ENCODE peak calls at places on chromosomes 13 and 19, in eight cellular contexts. H is OCI-LY7, U is PC-3, O is GM23248, M is neural progenitor cell, Q is GM23338, E is HCT116, N is SK-N-SH. R is an unnamed sample.
A peak's percentile ranks its signal among the peaks of the same experiment; 100 is the strongest.

GRCh38 chr13:35760678-35761308 is 284.3 kb upstream of the MAB21L1 start:
- DNase-seq in H (no peak), U (no peak), O (no peak), M (no peak), Q (no peak), E (no peak), N (no peak), R (no peak)

GRCh38 chr13:93244141-93244917 is 17.7 kb downstream of the GPC6 start:
- DNase-seq in H (no peak), U (no peak), O (peak; percentile 81), M (peak; percentile 51), Q (no peak), E (no peak), N (no peak), R (peak; percentile 41)

GRCh38 chr19:39701291-39701690 is 3.0 kb upstream of the LGALS14 start:
- DNase-seq in H (peak; percentile 41), U (no peak), O (no peak), M (no peak), Q (no peak), E (no peak), N (no peak), R (peak; percentile 39)

GRCh38 chr19:2798733-2799132 is 13.4 kb downstream of the THOP1 start:
- DNase-seq in H (no peak), U (peak; percentile 14), O (peak; percentile 51), M (no peak), Q (no peak), E (no peak), N (no peak), R (no peak)

GRCh38 chr13:96898855-96899254 is 95.4 kb downstream of the OXGR1 start:
- DNase-seq in H (no peak), U (no peak), O (no peak), M (peak; percentile 28), Q (peak; percentile 64), E (no peak), N (no peak), R (no peak)

GRCh38 chr13:35891973-35892441 is 239.2 kb downstream of the DCLK1 start:
- DNase-seq in H (no peak), U (peak; percentile 87), O (peak; percentile 70), M (no peak), Q (no peak), E (no peak), N (no peak), R (no peak)

GRCh38 chr19:12872941-12873890 is 8.0 kb downstream of the DNASE2 start:
- DNase-seq in H (peak; percentile 74), U (peak; percentile 91), O (peak; percentile 57), M (peak; percentile 21), Q (peak; percentile 97), E (no peak), N (peak; percentile 83), R (peak; percentile 25)

GRCh38 chr19:52188822-52189744 is 769 bp upstream of the PPP2R1A start:
- DNase-seq in H (no peak), U (no peak), O (peak; percentile 75), M (no peak), Q (peak; percentile 66), E (no peak), N (peak; percentile 59), R (no peak)

GRCh38 chr13:113952983-113953520 is 20.8 kb downstream of the C13orf46 start:
- DNase-seq in H (no peak), U (no peak), O (no peak), M (no peak), Q (no peak), E (no peak), N (no peak), R (no peak)

GRCh38 chr13:97134364-97135095 is 87.6 kb upstream of the MBNL2 start:
- DNase-seq in H (no peak), U (peak; percentile 25), O (no peak), M (no peak), Q (no peak), E (no peak), N (no peak), R (no peak)

GRCh38 chr19:30071871-30072270 is 129.8 kb downstream of the URI1 start:
- DNase-seq in H (no peak), U (no peak), O (no peak), M (no peak), Q (no peak), E (no peak), N (no peak), R (no peak)

GRCh38 chr19:45168767-45169351 is 8.1 kb upstream of the NKPD1 start:
- DNase-seq in H (no peak), U (no peak), O (no peak), M (no peak), Q (no peak), E (no peak), N (no peak), R (no peak)

GRCh38 chr19:45164577-45165335 is 4.0 kb upstream of the NKPD1 start:
- DNase-seq in H (peak; percentile 48), U (no peak), O (peak; percentile 78), M (peak; percentile 33), Q (peak; percentile 82), E (peak; percentile 83), N (no peak), R (peak; percentile 43)

GRCh38 chr19:45169602-45170001 is 8.4 kb downstream of the TRAPPC6A start:
- DNase-seq in H (no peak), U (no peak), O (no peak), M (no peak), Q (no peak), E (no peak), N (no peak), R (no peak)

GRCh38 chr19:45163751-45164150 is 3.0 kb upstream of the NKPD1 start:
- DNase-seq in H (no peak), U (no peak), O (no peak), M (no peak), Q (no peak), E (no peak), N (no peak), R (no peak)

DNA sequence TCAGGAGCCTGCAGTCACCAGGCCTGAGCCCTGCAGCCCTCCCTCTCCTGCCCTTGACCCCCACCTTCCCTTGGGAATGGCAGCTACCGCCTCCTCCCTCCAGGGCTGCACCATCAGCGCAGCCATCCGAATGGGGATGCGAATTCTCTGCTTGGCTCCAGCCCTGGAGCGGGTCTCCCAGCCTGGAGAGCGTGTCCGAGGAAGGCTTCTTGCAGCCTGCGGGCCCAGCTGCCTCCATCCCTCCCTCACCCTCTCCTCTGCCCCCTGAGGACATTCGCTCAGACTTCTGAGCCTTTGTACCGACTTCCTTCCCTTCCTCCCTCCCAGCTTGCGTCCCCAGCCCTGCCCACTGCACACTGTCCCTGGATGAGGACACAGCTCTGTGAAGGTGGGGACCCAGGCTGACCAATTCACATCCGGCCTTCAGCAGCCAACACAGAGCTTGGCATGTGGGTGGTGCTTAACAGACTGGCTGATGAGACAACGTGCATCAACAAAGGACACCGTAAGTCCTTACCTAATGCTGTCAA is 6.0 kb upstream of the NKPD1 start:
- DNase-seq in H (no peak), U (no peak), O (no peak), M (no peak), Q (peak; percentile 51), E (no peak), N (no peak), R (no peak)
- TF ChIP-seq EZH2phosphoT487 in H (no peak), U (no peak), O (no peak), M (no peak), Q (no peak), E (no peak), N (no peak), R (no peak)

DNA sequence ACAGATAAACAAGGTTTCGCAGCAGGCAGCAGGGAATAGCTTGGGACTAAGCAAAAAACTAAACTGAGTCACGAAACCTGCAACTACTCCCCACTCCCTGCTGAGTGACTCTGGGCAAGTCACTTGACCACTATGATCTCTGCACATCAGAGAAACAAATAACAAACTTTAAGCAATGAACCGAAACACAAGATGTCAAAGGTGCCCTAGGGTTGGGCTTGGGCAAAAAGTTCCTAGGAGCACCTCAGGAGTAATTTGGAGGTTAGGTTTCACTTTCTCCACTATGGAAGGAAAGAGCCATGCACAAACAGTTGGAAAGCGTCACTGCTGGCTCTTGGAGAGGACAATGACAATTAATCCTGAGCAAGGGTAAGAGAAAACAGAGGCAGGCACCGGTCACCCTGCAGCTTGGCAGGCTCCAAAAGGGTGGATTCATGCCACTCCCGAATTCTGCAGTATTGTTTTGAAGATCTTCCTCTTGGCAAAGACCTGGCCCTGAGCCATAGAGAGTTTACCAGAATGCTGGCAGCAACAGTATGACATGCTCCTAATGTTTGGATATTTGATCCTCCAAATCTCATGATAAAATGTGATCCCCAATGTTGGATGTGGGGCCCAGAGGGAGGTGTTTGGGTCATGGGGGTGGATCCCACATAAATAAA is 60.3 kb downstream of the CRYL1 start:
- DNase-seq in H (no peak), U (peak; percentile 75), O (peak; percentile 34), M (no peak), Q (no peak), E (no peak), N (no peak), R (no peak)
- H3K4me2 ChIP-seq in H (no peak overlapping the region), U (peak overlapping the region; percentile 61), O (peak overlapping the region; percentile 24), M (no peak overlapping the region), Q (no peak overlapping the region), E (peak overlapping the region; percentile 35), N (peak overlapping the region; percentile 55), R (no peak overlapping the region)

GRCh38 chr13:39506559-39507390 is 96.2 kb downstream of the LHFPL6 start:
- DNase-seq in H (peak; percentile 51), U (peak; percentile 29), O (no peak), M (no peak), Q (peak; percentile 43), E (no peak), N (no peak), R (no peak)
- TF ChIP-seq EZH2phosphoT487 in H (no peak), U (no peak), O (no peak), M (no peak), Q (no peak), E (no peak), N (no peak), R (no peak)

GRCh38 chr19:4794971-4795370 is 3.4 kb downstream of the FEM1A start:
- DNase-seq in H (no peak), U (peak; percentile 86), O (no peak), M (no peak), Q (no peak), E (no peak), N (no peak), R (no peak)
- H3K4me2 ChIP-seq in H (peak overlapping the region; percentile 47), U (peak overlapping the region; percentile 100), O (no peak overlapping the region), M (no peak overlapping the region), Q (no peak overlapping the region), E (no peak overlapping the region), N (no peak overlapping the region), R (no peak overlapping the region)

GRCh38 chr13:51495300-51495699 is 42.5 kb upstream of the INTS6 start:
- DNase-seq in H (no peak), U (no peak), O (no peak), M (no peak), Q (no peak), E (no peak), N (no peak), R (no peak)

GRCh38 chr13:51488212-51488611 is 35.4 kb upstream of the INTS6 start:
- DNase-seq in H (no peak), U (no peak), O (no peak), M (no peak), Q (no peak), E (no peak), N (no peak), R (no peak)

GRCh38 chr13:51499841-51500240 is 47.0 kb upstream of the INTS6 start:
- DNase-seq in H (no peak), U (no peak), O (no peak), M (no peak), Q (no peak), E (no peak), N (no peak), R (no peak)

GRCh38 chr13:51494151-51494550 is 41.3 kb upstream of the INTS6 start:
- DNase-seq in H (no peak), U (no peak), O (peak; percentile 60), M (no peak), Q (no peak), E (no peak), N (no peak), R (no peak)
- TF ChIP-seq EZH2phosphoT487 in H (no peak), U (no peak), O (no peak), M (no peak), Q (no peak), E (no peak), N (no peak), R (no peak)

R was measured in MM.1S.